ENCODE peak calls at places on chromosomes 11 and 22, in four cellular contexts. F, A, N and X are unnamed samples.

GRCh38 chr11:72592698-72593097 is 81.5 kb downstream of the PDE2A start:
- DNase-seq in N (no peak), F (no peak), A (no peak), X (no peak)

GRCh38 chr22:37054078-37054440 is 2.5 kb downstream of the KCTD17 start:
- DNase-seq in A (no peak), N (no peak), F (no peak), X (no peak)

GRCh38 chr22:20093437-20093836 is 13.4 kb downstream of the DGCR8 start:
- DNase-seq in N (no peak), F (no peak), A (no peak), X (no peak)

GRCh38 chr11:23399995-23400394 is 539.7 kb upstream of the CCDC179 start:
- DNase-seq in N (no peak), A (no peak), F (no peak), X (no peak)

GRCh38 chr22:33006220-33006954 is 51.8 kb downstream of the SYN3 start:
- DNase-seq in F (no peak), N (no peak), A (no peak), X (no peak)

GRCh38 chr11:111941963-111942362 is 4.8 kb downstream of the DIXDC1 start:
- DNase-seq in F (no peak), A (no peak), N (peak; percentile 35), X (no peak)

GRCh38 chr11:1028616-1029015 is 7.9 kb downstream of the MUC6 start:
- DNase-seq in F (no peak), N (no peak), A (no peak), X (no peak)

GRCh38 chr11:6263664-6264063 is 4.0 kb downstream of the CCKBR start:
- DNase-seq in F (no peak), N (no peak), A (no peak), X (no peak)

GRCh38 chr11:105588001-105588400 is 21.9 kb upstream of the GRIA4 start:
- DNase-seq in F (no peak), A (no peak), N (peak; percentile 65), X (no peak)

GRCh38 chr11:69950621-69951020 is 127.5 kb upstream of the ANO1 start:
- DNase-seq in N (no peak), F (no peak), A (no peak), X (no peak)

GRCh38 chr11:34649597-34649996 is 28.7 kb downstream of the EHF start:
- DNase-seq in N (no peak), F (no peak), A (no peak), X (no peak)

GRCh38 chr22:45475876-45476514 is 26.7 kb upstream of the FBLN1 start:
- DNase-seq in A (no peak), F (no peak), N (no peak), X (no peak)

GRCh38 chr11:64305691-64306562 is 603 bp downstream of the ESRRA start:
- DNase-seq in A (peak; percentile 38), N (peak; percentile 73), F (peak; percentile 66), X (no peak)

GRCh38 chr11:121460941-121461514 is 8.3 kb upstream of the SORL1-AS1 start:
- DNase-seq in N (peak; percentile 65), F (no peak), A (no peak), X (no peak)

GRCh38 chr11:124482362-124483147 is 37.1 kb upstream of the OR8B8 start:
- DNase-seq in N (peak; percentile 80), A (no peak), F (no peak), X (no peak)

GRCh38 chr11:94521684-94522083 is 9.4 kb downstream of the C11orf97 start:
- DNase-seq in A (peak; percentile 12), N (peak; percentile 56), F (no peak), X (no peak)

GRCh38 chr22:18057568-18058209 is 20.1 kb upstream of the PEX26 start:
- DNase-seq in A (peak; percentile 60), F (peak; percentile 85), N (peak; percentile 96), X (peak; percentile 97)

GRCh38 chr11:85663080-85663729 is 1.7 kb downstream of the CREBZF start:
- DNase-seq in A (no peak), N (no peak), F (no peak), X (no peak)
- H3K27ac ChIP-seq in A (peak overlapping the region; percentile 96), N (no peak overlapping the region), F (peak overlapping the region; percentile 95), X (no peak overlapping the region)

GRCh38 chr22:38071421-38072321 is 12.3 kb downstream of the SLC16A8 start:
- DNase-seq in A (no peak), F (no peak), N (no peak), X (no peak)
- H3K27ac ChIP-seq in A (no peak overlapping the region), F (no peak overlapping the region), N (no peak overlapping the region), X (no peak overlapping the region)

DNA sequence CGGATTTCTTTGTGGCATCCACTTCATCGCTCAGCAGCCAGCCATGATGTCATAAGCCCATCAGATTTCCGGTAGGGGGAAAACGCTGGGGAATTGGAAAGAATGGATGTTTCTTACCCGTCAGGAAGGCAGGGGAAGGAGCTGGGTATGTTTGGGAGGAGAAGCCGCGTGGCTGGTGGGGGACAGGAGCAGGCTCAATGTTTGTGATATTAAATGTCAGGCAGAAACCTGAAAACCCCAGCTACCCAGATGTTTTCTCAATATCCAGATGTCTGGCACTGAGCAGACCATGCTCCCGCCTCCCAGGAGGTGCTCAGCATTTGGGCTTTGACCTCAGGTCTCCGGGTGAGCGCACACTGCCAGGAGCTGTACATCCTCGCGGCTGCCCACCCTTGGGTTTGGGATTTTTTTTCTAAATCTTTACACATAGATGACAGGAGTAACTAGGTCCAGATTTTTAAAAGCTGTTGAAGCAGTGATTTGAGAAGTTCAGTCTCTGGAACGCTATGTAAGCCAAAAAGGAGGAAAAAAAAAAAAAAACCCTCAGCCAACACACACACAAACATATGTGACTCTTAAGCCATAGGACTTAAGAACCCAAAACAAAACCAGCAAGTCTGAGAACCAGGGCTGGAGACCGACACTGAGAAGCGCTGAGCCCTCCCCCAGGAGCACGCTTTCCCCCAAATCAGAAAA is 67.4 kb downstream of the NFAM1 start:
- DNase-seq in F (peak; percentile 54), N (no peak), A (no peak), X (no peak)
- H3K27ac ChIP-seq in F (peak overlapping the region; percentile 64), N (no peak overlapping the region), A (no peak overlapping the region), X (no peak overlapping the region)

DNA sequence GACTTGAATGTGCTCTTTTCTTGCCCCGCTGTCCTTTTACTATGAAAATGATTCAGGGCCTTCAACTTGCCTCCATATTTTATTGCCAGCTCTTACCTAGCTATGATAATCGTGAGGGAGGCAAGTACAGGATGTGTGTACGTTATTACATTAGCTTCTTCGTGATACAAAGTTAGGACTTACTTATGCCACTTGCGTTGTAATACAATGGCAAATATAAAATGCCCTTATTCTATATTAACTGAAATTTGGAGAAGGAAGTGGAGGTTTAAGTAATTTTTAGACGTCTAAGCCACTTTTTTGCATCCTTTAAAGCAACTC is 10.8 kb upstream of the CCT8L2 start:
- DNase-seq in N (no peak), F (no peak), A (no peak), X (no peak)
- H3K27ac ChIP-seq in N (no peak overlapping the region), F (no peak overlapping the region), A (no peak overlapping the region), X (peak overlapping the region; percentile 30)

GRCh38 chr11:85263328-85263727 is 363.8 kb downstream of the DLG2 start:
- DNase-seq in F (no peak), A (no peak), N (no peak), X (no peak)
- H3K27ac ChIP-seq in F (no peak overlapping the region), A (no peak overlapping the region), N (no peak overlapping the region), X (no peak overlapping the region)

DNA sequence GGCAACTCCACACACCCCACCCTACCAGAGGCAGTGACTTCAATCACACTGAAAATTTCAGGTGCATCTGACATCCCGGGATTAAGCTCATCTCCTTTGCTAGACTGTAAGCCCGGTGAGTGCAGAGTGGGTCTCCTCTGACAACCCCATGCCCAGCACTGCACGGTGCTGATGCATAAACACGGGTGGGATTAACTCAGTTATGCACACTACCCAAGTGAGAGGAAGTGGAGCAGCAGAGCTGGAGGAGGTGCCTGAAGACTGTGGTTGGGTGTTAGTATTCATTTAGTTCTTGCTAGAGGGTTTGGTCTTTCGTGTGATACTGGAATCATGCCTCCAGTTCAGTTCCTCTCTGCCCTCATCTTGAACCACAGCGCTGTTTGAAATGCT is 6.5 kb downstream of the ARSA start:
- DNase-seq in F (no peak), A (no peak), N (no peak), X (no peak)
- H3K27ac ChIP-seq in F (no peak overlapping the region), A (no peak overlapping the region), N (no peak overlapping the region), X (peak overlapping the region; percentile 87)

GRCh38 chr11:65774525-65775306 is 6.1 kb downstream of the AP5B1 start:
- DNase-seq in F (no peak), A (no peak), N (no peak), X (no peak)
- H3K27ac ChIP-seq in F (no peak overlapping the region), A (no peak overlapping the region), N (no peak overlapping the region), X (no peak overlapping the region)

GRCh38 chr11:47918370-47918690 is 62.0 kb upstream of the PTPRJ start:
- DNase-seq in F (no peak), N (no peak), A (no peak), X (no peak)

GRCh38 chr11:47915407-47916137 is 64.8 kb upstream of the PTPRJ start:
- DNase-seq in A (no peak), N (no peak), F (no peak), X (no peak)

GRCh38 chr11:47914743-47915142 is 65.6 kb upstream of the PTPRJ start:
- DNase-seq in N (no peak), A (no peak), F (no peak), X (no peak)

GRCh38 chr11:47917643-47918369 is 62.6 kb upstream of the PTPRJ start:
- DNase-seq in A (peak; percentile 80), N (peak; percentile 7), F (peak; percentile 77), X (peak; percentile 56)

DNA sequence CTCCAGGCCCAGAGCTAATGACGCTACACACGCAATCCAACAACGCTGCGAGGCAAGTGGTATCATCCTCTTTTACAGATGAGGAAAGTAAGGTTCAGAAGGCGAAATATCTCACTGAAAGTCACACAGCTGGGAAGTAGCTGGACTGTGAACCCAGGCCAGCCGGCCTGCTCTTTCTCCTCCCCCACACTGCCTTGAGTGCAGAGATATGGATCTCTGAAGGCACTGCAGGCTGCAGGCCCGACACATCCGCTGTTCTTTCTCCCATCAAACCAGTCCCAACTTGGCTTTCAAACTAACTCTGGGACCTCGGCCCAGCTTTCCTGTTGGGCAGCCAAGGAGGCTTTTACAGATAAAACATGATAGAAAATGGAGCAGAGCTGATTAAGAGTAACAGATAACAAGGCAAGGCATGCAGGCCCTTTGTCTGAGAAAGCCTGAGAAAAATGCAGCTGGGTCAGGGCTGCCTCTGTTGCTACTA is 64.0 kb upstream of the PTPRJ start:
- DNase-seq in N (no peak), A (no peak), F (peak; percentile 80), X (no peak)
- H3K27ac ChIP-seq in N (no peak overlapping the region), A (peak overlapping the region; percentile 24), F (peak overlapping the region; percentile 66), X (peak overlapping the region; percentile 27)